ENCODE peak calls at places on chromosomes 11 and 22, in nine cellular contexts. W, C, T, H, F, L, U, X and D are unnamed samples.

GRCh38 chr22:17266261-17266971 is 47.2 kb upstream of the ADA2 start:
- DNase-seq in T (no peak), F (no peak), L (no peak), C (peak; percentile 92), X (no peak), H (no peak), W (no peak), U (peak; percentile 74), D (peak; percentile 21)

GRCh38 chr22:49514656-49515055 is 313.0 kb downstream of the BRD1 start:
- DNase-seq in H (no peak), C (peak; percentile 80), W (no peak), F (no peak), L (no peak), U (peak; percentile 26), T (no peak), X (no peak), D (no peak)

GRCh38 chr11:10926801-10927200 is 68.9 kb upstream of the ZBED5 start:
- DNase-seq in U (no peak), H (peak; percentile 68), T (no peak), W (peak; percentile 36), F (no peak), L (no peak), C (no peak), X (no peak), D (no peak)

GRCh38 chr22:46010951-46011626 is 34.1 kb upstream of the WNT7B start:
- DNase-seq in L (no peak), U (no peak), W (no peak), H (no peak), X (no peak), T (no peak), F (no peak), C (no peak), D (peak; percentile 49)

GRCh38 chr11:65863889-65864757 is 3.9 kb downstream of the MUS81 start:
- DNase-seq in X (no peak), T (peak; percentile 5), L (no peak), W (no peak), F (no peak), C (peak; percentile 0), U (no peak), H (no peak), D (no peak)

GRCh38 chr11:69357458-69358397 is 63.8 kb downstream of the MYEOV start:
- DNase-seq in X (no peak), H (no peak), U (no peak), W (no peak), T (no peak), F (no peak), C (no peak), L (no peak), D (no peak)

GRCh38 chr11:35688023-35688422 is 25.4 kb downstream of the TRIM44 start:
- DNase-seq in W (no peak), T (peak; percentile 7), H (peak; percentile 53), X (peak; percentile 62), F (peak; percentile 46), U (no peak), L (no peak), C (no peak), D (no peak)

GRCh38 chr11:313787-314547 is at the start of gene IFITM1:
- DNase-seq in L (peak; percentile 22), W (peak; percentile 89), F (peak; percentile 91), T (peak; percentile 94), X (peak; percentile 88), U (peak; percentile 88), H (peak; percentile 68), C (peak; percentile 60), D (peak; percentile 81)

DNA sequence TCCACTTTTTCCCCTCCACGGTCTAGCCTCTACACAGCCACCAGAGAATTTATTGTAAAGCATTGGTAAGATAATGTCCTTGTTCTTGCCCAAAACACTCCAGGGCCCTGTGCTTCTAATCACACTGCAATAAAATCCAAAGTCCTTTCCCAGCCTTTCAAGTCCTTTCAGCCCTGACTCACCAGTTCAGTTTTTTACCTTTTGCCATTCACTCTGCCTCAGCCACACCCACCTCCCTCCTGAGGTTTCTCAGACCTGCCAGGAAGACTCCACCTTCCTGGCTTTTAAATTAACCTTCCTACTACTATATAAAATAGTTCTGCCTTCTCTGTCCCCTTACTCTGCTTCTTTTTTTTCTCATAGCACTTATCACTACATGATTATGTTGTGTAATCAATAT is 91.0 kb upstream of the ARHGAP32 start:
- DNase-seq in H (peak; percentile 85), T (no peak), U (peak; percentile 82), F (no peak), L (no peak), W (no peak), X (no peak), C (no peak), D (no peak)
- H3K4me3 ChIP-seq in H (no peak overlapping the region), T (no peak overlapping the region), U (no peak overlapping the region), F (no peak overlapping the region), L (no peak overlapping the region), W (no peak overlapping the region), X (no peak overlapping the region), C (no peak overlapping the region), D (no peak overlapping the region)

GRCh38 chr22:44328762-44329161 is 16.0 kb upstream of the SHISAL1 start:
- DNase-seq in W (no peak), T (no peak), L (no peak), C (no peak), H (no peak), U (no peak), F (no peak), X (no peak), D (no peak)

GRCh38 chr22:44325718-44326548 is 13.2 kb upstream of the SHISAL1 start:
- DNase-seq in F (peak; percentile 78), H (peak; percentile 23), C (peak; percentile 38), W (peak; percentile 84), X (peak; percentile 56), T (no peak), L (no peak), U (no peak), D (peak; percentile 56)

GRCh38 chr22:44329179-44329796 is 16.5 kb upstream of the SHISAL1 start:
- DNase-seq in H (peak; percentile 58), W (no peak), U (peak; percentile 50), L (no peak), X (no peak), T (peak; percentile 87), F (no peak), C (no peak), D (no peak)

GRCh38 chr22:44328326-44328725 is 15.6 kb upstream of the SHISAL1 start:
- DNase-seq in F (no peak), X (no peak), L (no peak), H (no peak), W (no peak), C (no peak), T (no peak), U (no peak), D (no peak)

DNA sequence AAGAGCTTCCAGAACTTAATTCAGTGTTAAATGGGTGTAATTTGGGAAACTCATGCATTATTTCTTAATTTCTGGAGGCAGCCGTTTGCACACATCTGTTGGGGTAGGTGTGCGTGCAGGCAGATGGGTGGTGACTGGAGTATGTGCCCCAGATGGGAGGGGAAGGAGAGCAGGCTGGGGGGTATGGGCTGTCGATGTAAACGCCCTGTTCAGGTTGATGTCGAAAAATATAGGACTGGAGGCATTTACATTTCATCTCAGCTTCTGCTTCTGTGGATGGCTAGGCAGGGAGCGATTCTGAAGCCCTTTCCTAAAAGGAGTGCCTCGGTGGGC is 13.8 kb upstream of the SHISAL1 start:
- DNase-seq in X (no peak), T (no peak), C (no peak), U (no peak), H (no peak), F (no peak), L (no peak), W (no peak), D (no peak)
- H3K4me3 ChIP-seq in X (peak overlapping the region; percentile 65), T (no peak overlapping the region), C (no peak overlapping the region), U (no peak overlapping the region), H (peak overlapping the region; percentile 62), F (peak overlapping the region; percentile 74), L (peak overlapping the region; percentile 67), W (peak overlapping the region; percentile 88), D (peak overlapping the region; percentile 52)

GRCh38 chr11:71500601-71501021 is 26.5 kb upstream of the KRTAP5-7 start:
- DNase-seq in H (no peak), U (no peak), W (no peak), X (no peak), L (peak; percentile 57), T (no peak), F (no peak), C (no peak), D (no peak)

GRCh38 chr11:71498091-71498490 is 29.0 kb upstream of the KRTAP5-7 start:
- DNase-seq in X (no peak), H (no peak), F (no peak), C (no peak), U (no peak), T (no peak), W (no peak), L (no peak), D (no peak)

GRCh38 chr11:71499125-71499524 is 27.9 kb upstream of the KRTAP5-7 start:
- DNase-seq in X (no peak), W (no peak), H (no peak), T (no peak), C (no peak), F (no peak), U (no peak), L (no peak), D (peak; percentile 6)

GRCh38 chr11:71501071-71501985 is 25.7 kb upstream of the KRTAP5-7 start:
- DNase-seq in U (no peak), X (no peak), W (no peak), C (no peak), L (no peak), H (no peak), F (no peak), T (no peak), D (no peak)

DNA sequence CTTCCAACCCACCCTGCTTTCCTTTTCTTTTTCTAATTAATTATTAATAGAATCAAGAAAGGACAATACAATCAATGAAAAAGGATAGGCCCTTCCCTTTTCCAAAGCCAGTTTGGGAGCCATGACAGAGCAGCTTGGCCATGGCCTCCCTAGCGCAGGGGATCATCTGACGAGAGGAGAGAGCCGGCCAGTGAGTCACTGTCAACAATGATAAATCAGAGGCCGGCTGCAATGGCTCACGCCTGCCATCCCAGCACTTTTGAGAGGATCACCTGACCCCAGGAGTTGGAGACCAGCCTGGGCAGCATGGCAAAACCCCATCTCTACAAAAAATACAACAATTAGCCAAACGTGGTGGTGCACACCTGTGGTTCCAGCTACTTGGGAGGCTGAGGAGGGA is 27.5 kb upstream of the KRTAP5-7 start:
- DNase-seq in F (no peak), W (no peak), H (no peak), L (no peak), T (no peak), X (no peak), C (no peak), U (no peak), D (no peak)
- H3K4me3 ChIP-seq in F (no peak overlapping the region), W (no peak overlapping the region), H (no peak overlapping the region), L (no peak overlapping the region), T (no peak overlapping the region), X (no peak overlapping the region), C (no peak overlapping the region), U (no peak overlapping the region), D (no peak overlapping the region)

DNA sequence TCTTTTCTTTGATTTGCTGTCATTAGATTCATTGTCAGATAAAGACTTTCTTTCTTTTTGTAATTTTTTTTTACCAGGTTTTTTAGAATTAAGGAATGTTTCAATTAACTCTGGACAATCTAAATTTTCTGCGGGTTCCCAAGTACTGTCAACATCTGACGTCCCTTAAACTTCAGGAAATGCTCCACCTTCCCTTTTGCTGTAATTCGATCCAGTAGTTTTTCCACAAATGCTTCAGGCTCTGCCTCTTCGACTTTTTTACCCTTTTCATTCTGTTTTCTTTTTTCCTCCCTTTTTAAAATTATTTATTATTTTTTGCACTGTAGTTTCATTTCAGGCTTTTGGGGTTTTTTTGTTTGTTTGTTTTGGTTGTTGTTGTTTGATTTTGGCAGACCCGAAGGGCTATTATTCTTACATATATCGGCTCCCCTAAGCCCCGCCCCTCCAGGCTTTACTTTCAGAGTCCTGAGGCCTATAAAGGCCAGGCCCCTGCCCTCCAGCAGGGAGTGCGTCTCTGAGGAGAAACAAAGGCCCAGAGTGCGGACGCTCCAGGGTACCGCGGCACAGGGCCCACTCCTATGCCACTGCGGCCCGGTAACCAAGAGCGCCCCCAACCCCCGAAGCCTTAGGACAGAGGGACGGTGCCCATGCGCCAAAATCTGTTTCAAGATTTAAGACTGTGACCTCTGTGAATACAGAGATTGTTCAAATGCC is 116.4 kb downstream of the TYR start:
- DNase-seq in F (peak; percentile 11), H (peak; percentile 4), C (peak; percentile 72), X (peak; percentile 27), T (no peak), W (peak; percentile 36), L (peak; percentile 9), U (peak; percentile 41), D (peak; percentile 45)
- H3K4me3 ChIP-seq in F (no peak overlapping the region), H (no peak overlapping the region), C (peak overlapping the region; percentile 44), X (peak overlapping the region; percentile 37), T (no peak overlapping the region), W (peak overlapping the region; percentile 66), L (peak overlapping the region; percentile 17), U (no peak overlapping the region), D (peak overlapping the region; percentile 35)